ENCODE peak calls at places on chromosomes 2 and 18, in six cellular contexts. P, F, H, R, G and J are unnamed samples.

GRCh38 chr2:110688594-110689091 is 10.8 kb upstream of the BUB1 start:
- DNase-seq in H (no peak), R (no peak), P (no peak), G (no peak), F (no peak), J (peak; percentile 99)

GRCh38 chr2:163565192-163565591 is 170.6 kb downstream of the FIGN start:
- DNase-seq in G (no peak), H (no peak), P (no peak), F (no peak), R (no peak), J (no peak)

GRCh38 chr18:43692291-43692690 is 415.0 kb upstream of the SYT4 start:
- DNase-seq in P (peak; percentile 39), F (no peak), G (peak; percentile 31), H (no peak), R (no peak), J (no peak)

GRCh38 chr2:136305517-136306192 is 187.7 kb upstream of the CXCR4 start:
- DNase-seq in F (no peak), R (no peak), P (no peak), G (no peak), H (no peak), J (no peak)

GRCh38 chr2:237025090-237025865 is 60.4 kb upstream of the COPS8 start:
- DNase-seq in H (peak; percentile 22), P (peak; percentile 92), R (no peak), F (no peak), G (peak; percentile 96), J (no peak)

GRCh38 chr2:9356336-9356735 is 67.0 kb downstream of the ITGB1BP1 start:
- DNase-seq in H (no peak), R (no peak), F (peak; percentile 23), P (no peak), G (no peak), J (no peak)

GRCh38 chr2:71963295-71963694 is 184.4 kb downstream of the CYP26B1 start:
- DNase-seq in G (no peak), F (no peak), P (peak; percentile 8), R (no peak), H (no peak), J (no peak)

GRCh38 chr2:99891358-99891757 is 251.0 kb downstream of the AFF3 start:
- DNase-seq in G (no peak), H (no peak), P (no peak), R (no peak), F (no peak), J (no peak)

GRCh38 chr18:24536326-24536725 is 75.9 kb downstream of the HRH4 start:
- DNase-seq in F (no peak), H (no peak), P (no peak), G (no peak), R (no peak), J (no peak)

GRCh38 chr18:55795101-55795669 is 207.2 kb upstream of the TCF4 start:
- DNase-seq in R (no peak), H (no peak), P (no peak), F (no peak), G (no peak), J (no peak)

GRCh38 chr2:121695179-121695451 is 41.6 kb downstream of the NIFK start:
- DNase-seq in H (no peak), G (no peak), R (peak; percentile 18), F (no peak), P (no peak), J (no peak)

GRCh38 chr2:8234253-8234652 is 447.6 kb upstream of the ID2 start:
- DNase-seq in F (no peak), P (no peak), H (no peak), R (no peak), G (no peak), J (no peak)

GRCh38 chr2:190718652-190719526 is 70.0 kb downstream of the NAB1 start:
- DNase-seq in G (peak; percentile 66), H (peak; percentile 32), P (no peak), F (peak; percentile 41), R (no peak), J (peak; percentile 15)

GRCh38 chr2:232353096-232353495 is 25.5 kb upstream of the ALPP start:
- DNase-seq in R (peak; percentile 34), H (no peak), G (no peak), F (no peak), P (no peak), J (no peak)

GRCh38 chr2:73827018-73827417 is 1.7 kb upstream of the STAMBP start:
- DNase-seq in H (no peak), G (peak; percentile 20), F (peak; percentile 20), R (no peak), P (peak; percentile 61), J (no peak)

GRCh38 chr2:20034821-20035220 is 16.6 kb downstream of the LAPTM4A start:
- DNase-seq in H (no peak), P (no peak), F (no peak), G (no peak), R (no peak), J (no peak)

GRCh38 chr18:25399554-25399953 is 47.6 kb upstream of the ZNF521 start:
- DNase-seq in G (no peak), F (no peak), H (no peak), P (no peak), R (no peak), J (no peak)

GRCh38 chr2:11532434-11533055 is 1.3 kb upstream of the GREB1 start:
- DNase-seq in P (peak; percentile 48), G (peak; percentile 12), F (no peak), H (no peak), R (no peak), J (no peak)

GRCh38 chr2:127655209-127656073 is 9.5 kb downstream of the GPR17 start:
- DNase-seq in G (no peak), P (no peak), F (no peak), R (peak; percentile 79), H (peak; percentile 8), J (no peak)

GRCh38 chr2:151289972-151290335 is 486 bp upstream of the NMI start:
- DNase-seq in H (peak; percentile 38), G (no peak), F (no peak), R (peak; percentile 77), P (peak; percentile 73), J (no peak)

GRCh38 chr2:143425896-143426295 is 296.7 kb downstream of the ARHGAP15 start:
- DNase-seq in H (no peak), R (no peak), G (peak; percentile 24), P (no peak), F (no peak), J (no peak)

GRCh38 chr18:12029786-12030571 is 48.7 kb downstream of the IMPA2 start:
- DNase-seq in P (no peak), G (no peak), H (no peak), R (peak; percentile 64), F (no peak), J (no peak)

GRCh38 chr2:42842418-42842817 is 50.0 kb upstream of the HAAO start:
- DNase-seq in F (no peak), H (no peak), R (no peak), G (no peak), P (no peak), J (no peak)

GRCh38 chr2:110837421-110838409 is 105.3 kb downstream of the ACOXL start:
- DNase-seq in H (no peak), G (no peak), F (no peak), P (peak; percentile 3), R (no peak), J (peak; percentile 59)

GRCh38 chr2:3487931-3488554 is 31.3 kb downstream of the ADI1 start:
- DNase-seq in G (no peak), P (no peak), R (peak; percentile 38), H (no peak), F (no peak), J (no peak)

GRCh38 chr2:28342081-28342967 is 50.3 kb upstream of the FOSL2 start:
- DNase-seq in G (peak; percentile 88), P (peak; percentile 93), R (peak; percentile 87), H (peak; percentile 81), F (peak; percentile 32), J (no peak)

GRCh38 chr2:191272064-191272463 is 26.9 kb downstream of the MYO1B start:
- DNase-seq in H (no peak), F (no peak), R (no peak), G (no peak), P (no peak), J (no peak)

GRCh38 chr2:128736689-128737545 is 418.2 kb upstream of the HS6ST1 start:
- DNase-seq in R (peak; percentile 86), P (peak; percentile 75), H (peak; percentile 80), F (peak; percentile 87), G (peak; percentile 72), J (peak; percentile 73)

GRCh38 chr2:27175330-27175729 is 26.5 kb downstream of the TCF23 start:
- DNase-seq in H (no peak), F (no peak), R (no peak), P (peak; percentile 49), G (no peak), J (no peak)
- H3K27me3 ChIP-seq in H (peaks cover 12% of the 10 kb centered on the region), F (peaks cover 22% of the 10 kb centered on the region), R (no peaks in the 10 kb centered on the region), P (peaks cover 12% of the 10 kb centered on the region), G (peaks cover 12% of the 10 kb centered on the region), J (no peaks in the 10 kb centered on the region)

GRCh38 chr2:176189666-176190641 is 1.5 kb downstream of the HOXD1 start:
- DNase-seq in F (peak; percentile 35), H (no peak), R (no peak), P (no peak), G (no peak), J (no peak)
- H3K27me3 ChIP-seq in F (peaks cover 100% of the 10 kb centered on the region), H (peaks cover 66% of the 10 kb centered on the region), R (peaks cover 35% of the 10 kb centered on the region), P (peaks cover 35% of the 10 kb centered on the region), G (peaks cover 60% of the 10 kb centered on the region), J (peaks cover 99% of the 10 kb centered on the region)

GRCh38 chr18:49343179-49343578 is 117.3 kb downstream of the DYM start:
- DNase-seq in P (no peak), H (no peak), G (no peak), R (no peak), F (no peak), J (no peak)

GRCh38 chr18:49340446-49340845 is 120.0 kb downstream of the DYM start:
- DNase-seq in H (no peak), G (peak; percentile 18), R (no peak), P (peak; percentile 28), F (no peak), J (no peak)

GRCh38 chr18:49345931-49346696 is 114.3 kb downstream of the DYM start:
- DNase-seq in G (no peak), H (no peak), F (no peak), R (no peak), P (no peak), J (no peak)

GRCh38 chr18:49344825-49345224 is 115.6 kb downstream of the DYM start:
- DNase-seq in G (no peak), F (no peak), H (no peak), R (no peak), P (no peak), J (no peak)

GRCh38 chr18:49342690-49343089 is 117.8 kb downstream of the DYM start:
- DNase-seq in P (peak; percentile 6), G (no peak), R (no peak), F (no peak), H (no peak), J (no peak)
- H3K27me3 ChIP-seq in P (no peaks in the 10 kb centered on the region), G (no peaks in the 10 kb centered on the region), R (no peaks in the 10 kb centered on the region), F (no peaks in the 10 kb centered on the region), H (no peaks in the 10 kb centered on the region), J (no peaks in the 10 kb centered on the region)

DNA sequence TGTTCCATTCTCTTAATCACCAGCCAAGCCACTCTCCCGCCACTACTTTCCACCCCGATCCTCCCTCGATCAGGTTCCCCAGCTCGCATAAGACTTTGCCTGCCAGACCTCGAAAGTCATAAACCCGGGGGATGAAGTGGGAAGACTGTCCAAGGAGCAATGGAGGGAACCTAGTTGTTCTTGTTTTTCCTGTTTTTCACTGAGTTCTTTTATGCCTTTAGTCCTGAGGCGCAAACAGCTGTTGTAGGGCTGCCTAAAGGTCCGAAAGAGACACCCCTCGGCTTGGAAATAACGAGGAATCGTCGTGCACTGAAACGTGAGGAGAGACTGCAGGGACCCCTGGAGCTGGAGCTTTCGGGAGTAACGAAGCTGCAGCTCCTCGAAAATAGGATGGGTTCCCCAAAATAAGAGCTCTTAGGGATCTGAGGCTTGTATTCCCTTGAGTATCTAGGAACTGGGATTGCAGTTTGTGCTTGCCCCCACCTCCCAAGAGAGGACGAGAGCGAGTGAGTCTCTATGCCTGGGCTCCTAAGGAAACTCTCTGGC is 1.7 kb upstream of the HOXD12 start:
- DNase-seq in G (no peak), F (no peak), H (no peak), P (no peak), R (no peak), J (no peak)
- H3K27me3 ChIP-seq in G (peaks cover 100% of the 10 kb centered on the region), F (peaks cover 100% of the 10 kb centered on the region), H (peaks cover 100% of the 10 kb centered on the region), P (peaks cover 90% of the 10 kb centered on the region), R (no peaks in the 10 kb centered on the region), J (peaks cover 82% of the 10 kb centered on the region)